ENCODE peak calls at places on chromosome 15, in four cellular contexts. D is A549, O is GM12891, U is uterus. F is an unnamed sample.

GRCh38 chr15:94293411-94294402 is 62.3 kb downstream of the MCTP2 start:
- DNase-seq in O (no peak), U (no peak), D (no peak), F (no peak)

GRCh38 chr15:66276546-66276945 is 16.8 kb upstream of the DIS3L start:
- DNase-seq in U (no peak), D (no peak), O (no peak), F (no peak)

GRCh38 chr15:80580107-80580506 is 115.0 kb upstream of the ABHD17C start:
- DNase-seq in U (no peak), D (peak), O (no peak), F (peak)

GRCh38 chr15:89368566-89369223 is 34.1 kb upstream of the POLG start:
- DNase-seq in O (no peak), U (no peak), D (no peak), F (no peak)

GRCh38 chr15:72153269-72153668 is 35.1 kb downstream of the SENP8 start:
- DNase-seq in U (no peak), O (no peak), D (no peak), F (no peak)

GRCh38 chr15:77419050-77419835 is 661 bp downstream of the PEAK1 start:
- DNase-seq in O (peak), D (peak), U (peak), F (no peak)

GRCh38 chr15:76393614-76394013 is 57.0 kb downstream of the ISL2 start:
- DNase-seq in O (no peak), U (no peak), D (no peak), F (no peak)

GRCh38 chr15:64574220-64574994 is 114.0 kb downstream of the ZNF609 start:
- DNase-seq in O (no peak), D (no peak), U (no peak), F (no peak)

GRCh38 chr15:64596701-64597468 is 136.5 kb downstream of the ZNF609 start:
- DNase-seq in O (no peak), U (peak), D (peak), F (no peak)

GRCh38 chr15:101046826-101047225 is 127.7 kb downstream of the LRRK1 start:
- DNase-seq in U (peak), O (no peak), D (no peak), F (no peak)

GRCh38 chr15:73839699-73840098 is 33.7 kb upstream of the TBC1D21 start:
- DNase-seq in D (no peak), O (no peak), U (no peak), F (no peak)
- TF ChIP-seq POLR2A in D (no peak), O (no peak), U (no peak), F (no peak)

GRCh38 chr15:68542771-68543544 is 35.8 kb upstream of the CORO2B start:
- DNase-seq in U (peak), D (no peak), O (no peak), F (no peak)
- TF ChIP-seq POLR2A in U (no peak), D (no peak), O (no peak), F (no peak)

GRCh38 chr15:38211249-38211648 is 41.4 kb upstream of the SPRED1 start:
- DNase-seq in D (no peak), O (no peak), U (no peak), F (no peak)
- TF ChIP-seq POLR2A in D (no peak), O (no peak), U (no peak), F (no peak)

GRCh38 chr15:48638966-48639365 is 6.5 kb downstream of the FBN1 start:
- DNase-seq in U (no peak), O (no peak), D (no peak), F (no peak)
- TF ChIP-seq POLR2A in U (no peak), O (no peak), D (no peak), F (no peak)

GRCh38 chr15:50424066-50424890 is at the start of gene USP8:
- DNase-seq in D (peak), O (peak), U (peak), F (peak)
- TF ChIP-seq POLR2A in D (peak), O (peak), U (peak), F (peak)

GRCh38 chr15:41661078-41661528 is 898 bp downstream of the MGA start:
- DNase-seq in O (no peak), D (no peak), U (no peak), F (no peak)

GRCh38 chr15:41659190-41659589 is 1.0 kb upstream of the MGA start:
- DNase-seq in O (no peak), U (no peak), D (no peak), F (no peak)

GRCh38 chr15:41659855-41660234 is 360 bp upstream of the MGA start:
- DNase-seq in O (no peak), D (no peak), U (no peak), F (no peak)

GRCh38 chr15:41661529-41662225 is 1.5 kb downstream of the MGA start:
- DNase-seq in U (peak), D (peak), O (peak), F (peak)

GRCh38 chr15:41660235-41661077 is at the start of gene MGA:
- DNase-seq in U (peak), D (peak), O (peak), F (peak)
- TF ChIP-seq POLR2A in U (peak), D (no peak), O (peak), F (no peak)

GRCh38 chr15:25982736-25983135 is 119.6 kb upstream of the ATP10A start:
- DNase-seq in U (no peak), D (no peak), O (no peak), F (no peak)

GRCh38 chr15:25985179-25985578 is 122.1 kb upstream of the ATP10A start:
- DNase-seq in U (no peak), D (no peak), O (no peak), F (no peak)

GRCh38 chr15:25981114-25981513 is 118.0 kb upstream of the ATP10A start:
- DNase-seq in D (no peak), U (no peak), O (no peak), F (no peak)
- TF ChIP-seq POLR2A in D (no peak), U (no peak), O (no peak), F (no peak)

GRCh38 chr15:92881570-92881837 is 18.6 kb upstream of the CHD2 start:
- DNase-seq in U (no peak), D (no peak), O (no peak), F (no peak)

GRCh38 chr15:92879949-92880725 is 20.0 kb upstream of the CHD2 start:
- DNase-seq in U (no peak), O (no peak), D (no peak), F (no peak)

GRCh38 chr15:92881838-92882696 is 18.1 kb upstream of the CHD2 start:
- DNase-seq in D (peak), O (peak), U (peak), F (peak)

GRCh38 chr15:92882697-92883642 is 17.2 kb upstream of the CHD2 start:
- DNase-seq in D (no peak), U (no peak), O (no peak), F (no peak)

GRCh38 chr15:92880796-92881569 is 19.1 kb upstream of the CHD2 start:
- DNase-seq in D (no peak), U (no peak), O (no peak), F (no peak)
- TF ChIP-seq POLR2A in D (no peak), U (no peak), O (no peak), F (no peak)